ENCODE peak calls at places on chromosomes 11 and 22, in eight cellular contexts. One of them, this sample, is unnamed.

GRCh38 chr11:73334244-73335203 is 26.4 kb downstream of the ARHGEF17 start:
- ATAC-seq in body of pancreas: peak; percentile 20
- ATAC-seq in left ventricle myocardium superior: peak; percentile 79
- ATAC-seq in aorta: peak; percentile 80
- ATAC-seq in K562: peak; percentile 66
- ATAC-seq in sciatic nerve: peak; percentile 78
- ATAC-seq in Right ventricle myocardium inferior: peak; percentile 74
- ATAC-seq in activated naive CD4-positive, alpha-beta T cell treated with anti-CD3 and anti-CD28 coated beads, Interleukin-2, amount 50 U/mL, for 72 hours: no peak
- ATAC-seq in this sample: peak; percentile 78

GRCh38 chr11:13294178-13294577 is 16.6 kb downstream of the BMAL1 start:
- ATAC-seq in K562: no peak
- ATAC-seq in activated naive CD4-positive, alpha-beta T cell treated with anti-CD3 and anti-CD28 coated beads, Interleukin-2, amount 50 U/mL, for 72 hours: no peak
- ATAC-seq in sciatic nerve: no peak
- ATAC-seq in Right ventricle myocardium inferior: no peak
- ATAC-seq in body of pancreas: no peak
- ATAC-seq in aorta: no peak
- ATAC-seq in left ventricle myocardium superior: no peak
- ATAC-seq in this sample: no peak

GRCh38 chr22:41028841-41029240 is 63.6 kb upstream of the EP300 start:
- ATAC-seq in Right ventricle myocardium inferior: no peak
- ATAC-seq in left ventricle myocardium superior: peak; percentile 34
- ATAC-seq in sciatic nerve: peak; percentile 46
- ATAC-seq in body of pancreas: no peak
- ATAC-seq in activated naive CD4-positive, alpha-beta T cell treated with anti-CD3 and anti-CD28 coated beads, Interleukin-2, amount 50 U/mL, for 72 hours: no peak
- ATAC-seq in aorta: no peak
- ATAC-seq in K562: no peak
- ATAC-seq in this sample: peak; percentile 76

GRCh38 chr11:4184163-4184916 is 89.7 kb downstream of the RRM1 start:
- ATAC-seq in aorta: no peak
- ATAC-seq in K562: peak; percentile 5
- ATAC-seq in Right ventricle myocardium inferior: peak; percentile 72
- ATAC-seq in sciatic nerve: no peak
- ATAC-seq in left ventricle myocardium superior: peak; percentile 63
- ATAC-seq in body of pancreas: no peak
- ATAC-seq in activated naive CD4-positive, alpha-beta T cell treated with anti-CD3 and anti-CD28 coated beads, Interleukin-2, amount 50 U/mL, for 72 hours: no peak
- ATAC-seq in this sample: no peak

GRCh38 chr11:35077709-35078695 is 61.0 kb upstream of the CD44 start:
- ATAC-seq in K562: no peak
- ATAC-seq in sciatic nerve: no peak
- ATAC-seq in left ventricle myocardium superior: no peak
- ATAC-seq in activated naive CD4-positive, alpha-beta T cell treated with anti-CD3 and anti-CD28 coated beads, Interleukin-2, amount 50 U/mL, for 72 hours: peak; percentile 70
- ATAC-seq in body of pancreas: no peak
- ATAC-seq in Right ventricle myocardium inferior: no peak
- ATAC-seq in aorta: no peak
- ATAC-seq in this sample: no peak

GRCh38 chr22:19419086-19419463 is 12.5 kb downstream of the HIRA start:
- ATAC-seq in K562: peak; percentile 93
- ATAC-seq in left ventricle myocardium superior: peak; percentile 34
- ATAC-seq in activated naive CD4-positive, alpha-beta T cell treated with anti-CD3 and anti-CD28 coated beads, Interleukin-2, amount 50 U/mL, for 72 hours: peak; percentile 7
- ATAC-seq in Right ventricle myocardium inferior: no peak
- ATAC-seq in aorta: no peak
- ATAC-seq in body of pancreas: no peak
- ATAC-seq in sciatic nerve: no peak
- ATAC-seq in this sample: no peak

GRCh38 chr11:118641463-118642019 is 34.1 kb downstream of the PHLDB1 start:
- ATAC-seq in left ventricle myocardium superior: no peak
- ATAC-seq in activated naive CD4-positive, alpha-beta T cell treated with anti-CD3 and anti-CD28 coated beads, Interleukin-2, amount 50 U/mL, for 72 hours: no peak
- ATAC-seq in K562: no peak
- ATAC-seq in Right ventricle myocardium inferior: no peak
- ATAC-seq in aorta: no peak
- ATAC-seq in sciatic nerve: no peak
- ATAC-seq in body of pancreas: peak; percentile 66
- ATAC-seq in this sample: no peak

GRCh38 chr11:16468735-16469446 is 112.5 kb upstream of the SOX6 start:
- ATAC-seq in sciatic nerve: peak; percentile 41
- ATAC-seq in aorta: no peak
- ATAC-seq in Right ventricle myocardium inferior: peak; percentile 81
- ATAC-seq in activated naive CD4-positive, alpha-beta T cell treated with anti-CD3 and anti-CD28 coated beads, Interleukin-2, amount 50 U/mL, for 72 hours: no peak
- ATAC-seq in body of pancreas: no peak
- ATAC-seq in K562: no peak
- ATAC-seq in left ventricle myocardium superior: peak; percentile 68
- ATAC-seq in this sample: no peak

GRCh38 chr22:30304495-30305244 is 15.4 kb upstream of the CASTOR1 start:
- ATAC-seq in Right ventricle myocardium inferior: no peak
- ATAC-seq in body of pancreas: peak; percentile 63
- ATAC-seq in left ventricle myocardium superior: peak; percentile 31
- ATAC-seq in activated naive CD4-positive, alpha-beta T cell treated with anti-CD3 and anti-CD28 coated beads, Interleukin-2, amount 50 U/mL, for 72 hours: no peak
- ATAC-seq in K562: no peak
- ATAC-seq in sciatic nerve: no peak
- ATAC-seq in aorta: peak; percentile 70
- ATAC-seq in this sample: peak; percentile 3

GRCh38 chr22:43442386-43443060 is 30.7 kb downstream of the MPPED1 start:
- ATAC-seq in sciatic nerve: no peak
- ATAC-seq in activated naive CD4-positive, alpha-beta T cell treated with anti-CD3 and anti-CD28 coated beads, Interleukin-2, amount 50 U/mL, for 72 hours: no peak
- ATAC-seq in body of pancreas: no peak
- ATAC-seq in aorta: no peak
- ATAC-seq in Right ventricle myocardium inferior: peak; percentile 21
- ATAC-seq in left ventricle myocardium superior: no peak
- ATAC-seq in K562: no peak
- ATAC-seq in this sample: no peak

GRCh38 chr11:5083602-5084001 is 14.2 kb downstream of the OR52E1 start:
- ATAC-seq in aorta: no peak
- ATAC-seq in left ventricle myocardium superior: no peak
- ATAC-seq in K562: no peak
- ATAC-seq in sciatic nerve: no peak
- ATAC-seq in Right ventricle myocardium inferior: no peak
- ATAC-seq in body of pancreas: no peak
- ATAC-seq in activated naive CD4-positive, alpha-beta T cell treated with anti-CD3 and anti-CD28 coated beads, Interleukin-2, amount 50 U/mL, for 72 hours: no peak
- ATAC-seq in this sample: no peak

GRCh38 chr11:88475991-88476418 is 138.5 kb upstream of the CTSC start:
- ATAC-seq in K562: no peak
- ATAC-seq in body of pancreas: no peak
- ATAC-seq in sciatic nerve: no peak
- ATAC-seq in left ventricle myocardium superior: no peak
- ATAC-seq in activated naive CD4-positive, alpha-beta T cell treated with anti-CD3 and anti-CD28 coated beads, Interleukin-2, amount 50 U/mL, for 72 hours: no peak
- ATAC-seq in Right ventricle myocardium inferior: no peak
- ATAC-seq in aorta: no peak
- ATAC-seq in this sample: peak; percentile 22

GRCh38 chr11:763073-763463 is 14.2 kb downstream of the GATD1 start:
- ATAC-seq in sciatic nerve: no peak
- ATAC-seq in activated naive CD4-positive, alpha-beta T cell treated with anti-CD3 and anti-CD28 coated beads, Interleukin-2, amount 50 U/mL, for 72 hours: no peak
- ATAC-seq in K562: peak; percentile 28
- ATAC-seq in left ventricle myocardium superior: no peak
- ATAC-seq in aorta: no peak
- ATAC-seq in body of pancreas: peak; percentile 70
- ATAC-seq in Right ventricle myocardium inferior: no peak
- ATAC-seq in this sample: no peak

GRCh38 chr11:7422544-7423331 is 62.6 kb upstream of the OLFML1 start:
- ATAC-seq in activated naive CD4-positive, alpha-beta T cell treated with anti-CD3 and anti-CD28 coated beads, Interleukin-2, amount 50 U/mL, for 72 hours: peak; percentile 68
- ATAC-seq in K562: no peak
- ATAC-seq in sciatic nerve: peak; percentile 38
- ATAC-seq in aorta: no peak
- ATAC-seq in body of pancreas: no peak
- ATAC-seq in left ventricle myocardium superior: no peak
- ATAC-seq in Right ventricle myocardium inferior: no peak
- ATAC-seq in this sample: no peak

GRCh38 chr11:70790671-70791300 is 392.5 kb downstream of the CTTN start:
- ATAC-seq in aorta: no peak
- ATAC-seq in activated naive CD4-positive, alpha-beta T cell treated with anti-CD3 and anti-CD28 coated beads, Interleukin-2, amount 50 U/mL, for 72 hours: no peak
- ATAC-seq in Right ventricle myocardium inferior: no peak
- ATAC-seq in body of pancreas: no peak
- ATAC-seq in left ventricle myocardium superior: no peak
- ATAC-seq in sciatic nerve: no peak
- ATAC-seq in K562: no peak
- ATAC-seq in this sample: no peak

GRCh38 chr11:9535189-9535781 is 38.2 kb upstream of the WEE1 start:
- ATAC-seq in aorta: peak; percentile 53
- ATAC-seq in Right ventricle myocardium inferior: peak; percentile 73
- ATAC-seq in sciatic nerve: peak; percentile 80
- ATAC-seq in left ventricle myocardium superior: peak; percentile 78
- ATAC-seq in K562: peak; percentile 86
- ATAC-seq in body of pancreas: peak; percentile 80
- ATAC-seq in activated naive CD4-positive, alpha-beta T cell treated with anti-CD3 and anti-CD28 coated beads, Interleukin-2, amount 50 U/mL, for 72 hours: peak; percentile 91
- ATAC-seq in this sample: peak; percentile 94

GRCh38 chr11:1516273-1517067 is 29.9 kb upstream of the MOB2 start:
- ATAC-seq in Right ventricle myocardium inferior: no peak
- ATAC-seq in activated naive CD4-positive, alpha-beta T cell treated with anti-CD3 and anti-CD28 coated beads, Interleukin-2, amount 50 U/mL, for 72 hours: peak; percentile 49
- ATAC-seq in body of pancreas: no peak
- ATAC-seq in left ventricle myocardium superior: no peak
- ATAC-seq in K562: no peak
- ATAC-seq in sciatic nerve: no peak
- ATAC-seq in aorta: no peak
- ATAC-seq in this sample: no peak

GRCh38 chr11:86547727-86548126 is 124.7 kb downstream of the ME3 start:
- ATAC-seq in K562: no peak
- ATAC-seq in left ventricle myocardium superior: peak; percentile 66
- ATAC-seq in aorta: peak; percentile 34
- ATAC-seq in activated naive CD4-positive, alpha-beta T cell treated with anti-CD3 and anti-CD28 coated beads, Interleukin-2, amount 50 U/mL, for 72 hours: no peak
- ATAC-seq in body of pancreas: peak; percentile 33
- ATAC-seq in Right ventricle myocardium inferior: peak; percentile 47
- ATAC-seq in sciatic nerve: peak; percentile 38
- ATAC-seq in this sample: peak; percentile 53

GRCh38 chr11:75421902-75422247 is 11.1 kb downstream of the KLHL35 start:
- ATAC-seq in body of pancreas: no peak
- ATAC-seq in activated naive CD4-positive, alpha-beta T cell treated with anti-CD3 and anti-CD28 coated beads, Interleukin-2, amount 50 U/mL, for 72 hours: no peak
- ATAC-seq in left ventricle myocardium superior: no peak
- ATAC-seq in sciatic nerve: no peak
- ATAC-seq in Right ventricle myocardium inferior: no peak
- ATAC-seq in K562: no peak
- ATAC-seq in aorta: no peak
- ATAC-seq in this sample: no peak

GRCh38 chr11:2358754-2359444 is 18.2 kb upstream of the CD81 start:
- ATAC-seq in body of pancreas: no peak
- ATAC-seq in K562: no peak
- ATAC-seq in Right ventricle myocardium inferior: no peak
- ATAC-seq in sciatic nerve: no peak
- ATAC-seq in left ventricle myocardium superior: no peak
- ATAC-seq in activated naive CD4-positive, alpha-beta T cell treated with anti-CD3 and anti-CD28 coated beads, Interleukin-2, amount 50 U/mL, for 72 hours: no peak
- ATAC-seq in aorta: no peak
- ATAC-seq in this sample: no peak

GRCh38 chr11:46504817-46505613 is 88.8 kb downstream of the AMBRA1 start:
- ATAC-seq in left ventricle myocardium superior: peak; percentile 15
- ATAC-seq in K562: no peak
- ATAC-seq in activated naive CD4-positive, alpha-beta T cell treated with anti-CD3 and anti-CD28 coated beads, Interleukin-2, amount 50 U/mL, for 72 hours: peak; percentile 89
- ATAC-seq in body of pancreas: no peak
- ATAC-seq in aorta: no peak
- ATAC-seq in sciatic nerve: no peak
- ATAC-seq in Right ventricle myocardium inferior: no peak
- ATAC-seq in this sample: no peak

This sample was measured in gastroesophageal sphincter.